ENCODE peak calls at places on chromosome 7, in four cellular contexts. W, A, S and P are unnamed samples.

GRCh38 chr7:94364816-94365215 is 29.9 kb upstream of the COL1A2 start:
- DNase-seq in W (no peak), A (no peak), S (no peak), P (no peak)

GRCh38 chr7:70654146-70654545 is 477.8 kb upstream of the GALNT17 start:
- DNase-seq in A (no peak), S (no peak), W (no peak), P (no peak)

GRCh38 chr7:25073451-25073850 is 51.6 kb downstream of the CYCS start:
- DNase-seq in W (no peak), A (peak), S (peak), P (peak)

GRCh38 chr7:7772385-7772784 is 54.0 kb upstream of the RPA3 start:
- DNase-seq in A (no peak), W (no peak), S (peak), P (peak)

GRCh38 chr7:24885305-24885704 is 94.7 kb downstream of the OSBPL3 start:
- DNase-seq in S (no peak), W (no peak), A (no peak), P (no peak)

GRCh38 chr7:42677751-42678231 is 234.1 kb downstream of the C7orf25 start:
- DNase-seq in W (no peak), A (peak), S (peak), P (no peak)

GRCh38 chr7:29377718-29378117 is 183.1 kb downstream of the CHN2 start:
- DNase-seq in W (no peak), A (no peak), S (no peak), P (no peak)

GRCh38 chr7:32858648-32859047 is 32.9 kb downstream of the KBTBD2 start:
- DNase-seq in S (no peak), W (no peak), A (no peak), P (no peak)

GRCh38 chr7:1121476-1121875 is 33.6 kb downstream of the GPER1 start:
- DNase-seq in A (no peak), W (no peak), S (no peak), P (no peak)

GRCh38 chr7:27661776-27662489 is 750 bp downstream of the HIBADH start:
- DNase-seq in W (no peak), A (peak), S (no peak), P (peak)

GRCh38 chr7:128166603-128167315 is 74.3 kb upstream of the LEP start:
- DNase-seq in S (peak), A (peak), W (peak), P (no peak)

GRCh38 chr7:149266451-149266850 is 4.5 kb downstream of the ZNF783 start:
- DNase-seq in S (no peak), A (no peak), W (no peak), P (no peak)

GRCh38 chr7:33108931-33109757 is at the start of gene RP9:
- DNase-seq in A (peak), W (peak), S (peak), P (peak)

GRCh38 chr7:12951397-12951801 is 264.0 kb downstream of the ARL4A start:
- DNase-seq in A (no peak), W (no peak), S (peak), P (no peak)

GRCh38 chr7:44748948-44749731 is 493 bp downstream of the ZMIZ2 start:
- DNase-seq in W (peak), A (peak), S (no peak), P (peak)

GRCh38 chr7:116501425-116502167 is 2.1 kb downstream of the CAV2 start:
- DNase-seq in W (no peak), A (peak), S (peak), P (no peak)

GRCh38 chr7:4124904-4125477 is 557.1 kb upstream of the FOXK1 start:
- DNase-seq in S (no peak), A (no peak), W (no peak), P (no peak)

GRCh38 chr7:128829391-128830166 is 627 bp upstream of the FLNC start:
- DNase-seq in S (peak), W (peak), A (peak), P (no peak)

GRCh38 chr7:113100091-113100723 is 13.6 kb upstream of the GPR85 start:
- DNase-seq in W (no peak), A (peak), S (peak), P (no peak)

GRCh38 chr7:38413784-38414183 is 140.3 kb upstream of the TARP start:
- DNase-seq in W (no peak), S (no peak), A (no peak), P (peak)

GRCh38 chr7:25359471-25360059 is 131.3 kb upstream of the NPVF start:
- DNase-seq in S (no peak), A (peak), W (peak), P (no peak)

GRCh38 chr7:69365588-69366241 is 232.6 kb upstream of the AUTS2 start:
- DNase-seq in S (peak), W (no peak), A (peak), P (no peak)

GRCh38 chr7:1651031-1651446 is 19.0 kb upstream of the ELFN1 start:
- DNase-seq in A (no peak), W (no peak), S (no peak), P (no peak)

GRCh38 chr7:106010331-106010730 is 47.3 kb downstream of the CDHR3 start:
- DNase-seq in W (no peak), S (no peak), A (no peak), P (peak)

GRCh38 chr7:4159761-4160554 is 522.1 kb upstream of the FOXK1 start:
- DNase-seq in S (peak), A (no peak), W (no peak), P (no peak)

GRCh38 chr7:37669818-37670217 is 13.7 kb upstream of the GPR141 start:
- DNase-seq in A (no peak), W (no peak), S (no peak), P (no peak)

GRCh38 chr7:108459922-108460551 is 3.8 kb upstream of the NRCAM start:
- DNase-seq in A (peak), W (peak), S (peak), P (peak)

DNA sequence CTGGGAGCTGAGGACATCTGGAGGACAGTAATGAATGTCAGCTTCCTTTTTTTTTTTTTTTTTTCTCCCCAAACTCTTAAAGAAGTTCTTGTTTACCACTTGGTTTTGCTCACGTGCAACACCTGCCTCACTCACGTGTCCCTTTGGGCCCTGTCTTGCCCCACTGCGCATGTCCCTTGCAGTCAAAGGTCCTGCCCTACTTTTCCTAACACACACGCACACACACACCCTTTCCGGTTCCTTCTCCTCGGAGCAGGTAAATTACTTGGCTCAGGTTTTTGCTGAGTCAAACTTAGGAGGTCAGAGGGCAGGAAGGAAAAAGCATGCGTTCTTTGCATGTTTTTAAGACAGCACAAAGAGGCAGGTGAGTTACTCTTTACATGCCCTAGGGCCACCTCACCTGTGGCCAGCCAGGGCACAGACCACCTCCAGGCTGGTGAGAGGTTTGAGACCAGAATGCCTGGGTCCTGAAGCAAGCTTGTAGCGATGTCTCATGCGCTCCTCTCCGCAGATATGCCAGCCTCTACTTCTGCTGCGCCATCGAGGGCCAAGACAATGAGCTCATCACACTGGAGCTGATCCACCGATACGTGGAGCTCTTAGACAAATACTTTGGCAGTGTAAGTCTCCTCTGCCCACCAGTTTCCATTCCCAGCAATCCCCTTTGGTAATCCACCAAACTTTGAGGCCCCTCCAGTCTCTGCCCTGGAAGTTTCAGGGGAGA is 2.8 kb downstream of the AP1S1 start:
- DNase-seq in S (no peak), A (no peak), W (no peak), P (no peak)
- H3K4me3 ChIP-seq in S (no peak), A (no peak), W (no peak), P (no peak)

GRCh38 chr7:101973130-101973529 is 155.7 kb downstream of the CUX1 start:
- DNase-seq in W (no peak), A (no peak), S (no peak), P (no peak)

GRCh38 chr7:101972627-101973026 is 155.2 kb downstream of the CUX1 start:
- DNase-seq in A (no peak), W (no peak), S (no peak), P (no peak)

GRCh38 chr7:101975046-101975445 is 157.6 kb downstream of the CUX1 start:
- DNase-seq in A (no peak), S (no peak), W (no peak), P (no peak)

GRCh38 chr7:101977249-101977648 is 159.8 kb downstream of the CUX1 start:
- DNase-seq in S (no peak), W (no peak), A (no peak), P (no peak)

DNA sequence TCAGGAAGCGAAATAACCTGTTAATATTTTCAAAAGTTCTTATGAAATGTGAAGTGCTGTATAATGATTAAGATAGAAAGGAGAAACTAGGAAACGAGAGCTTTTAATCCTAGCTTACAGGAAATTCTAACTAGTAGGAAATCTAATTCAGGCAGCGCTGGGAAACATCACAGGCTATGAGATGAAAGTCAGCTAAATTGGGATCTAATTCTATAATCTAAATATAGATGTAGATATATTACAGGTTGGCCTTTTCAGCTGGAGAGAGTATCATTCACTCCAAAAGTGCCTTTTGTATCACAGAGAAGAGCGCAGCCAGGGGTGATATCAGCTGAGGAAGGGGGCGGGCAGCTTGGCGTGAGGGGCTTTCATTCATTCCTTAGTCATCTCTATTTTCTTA is 156.9 kb downstream of the CUX1 start:
- DNase-seq in A (no peak), S (no peak), W (no peak), P (no peak)
- H2AFZ ChIP-seq in A (no peak), S (no peak), W (no peak), P (no peak)

GRCh38 chr7:101137651-101138148 is 10.8 kb downstream of the SERPINE1 start:
- DNase-seq in A (no peak), S (no peak), W (no peak), P (no peak)

GRCh38 chr7:101129603-101130117 is 2.8 kb downstream of the SERPINE1 start:
- DNase-seq in S (no peak), W (no peak), A (no peak), P (no peak)

GRCh38 chr7:101133621-101134398 is 6.9 kb downstream of the SERPINE1 start:
- DNase-seq in S (peak), W (no peak), A (no peak), P (no peak)

GRCh38 chr7:101138149-101138870 is 11.4 kb downstream of the SERPINE1 start:
- DNase-seq in S (peak), W (peak), A (peak), P (peak)

DNA sequence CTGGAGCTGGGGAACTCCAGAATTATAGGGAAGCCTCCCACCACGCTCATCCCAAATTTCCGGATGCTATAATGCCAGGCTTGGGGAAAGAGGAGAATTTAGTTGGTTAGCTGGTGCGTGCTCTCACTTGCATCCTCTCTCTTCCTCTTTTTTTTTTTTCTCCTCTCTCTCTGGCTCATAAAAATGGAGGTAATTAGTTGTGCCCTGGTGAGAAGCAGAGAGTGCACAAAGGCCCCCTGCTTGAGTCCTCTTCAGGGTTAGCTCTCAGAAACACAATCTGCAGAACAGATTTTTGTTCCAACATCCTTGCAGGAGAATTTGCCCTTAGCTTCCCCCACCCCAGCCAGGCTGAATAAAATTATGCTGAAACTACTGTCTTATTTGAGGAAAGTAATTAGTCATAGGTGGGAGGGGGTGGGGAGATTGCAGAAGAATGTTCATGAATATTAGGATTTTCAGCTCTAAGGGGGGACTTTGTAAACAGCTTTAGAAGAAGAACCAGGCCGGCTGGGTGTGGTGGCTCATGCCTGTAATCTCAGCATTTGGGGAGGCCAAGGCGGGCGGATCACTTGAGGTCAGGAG is 7.6 kb downstream of the SERPINE1 start:
- DNase-seq in W (peak), A (no peak), S (peak), P (no peak)
- H3K4me2 ChIP-seq in W (peak), A (no peak), S (no peak), P (no peak)

DNA sequence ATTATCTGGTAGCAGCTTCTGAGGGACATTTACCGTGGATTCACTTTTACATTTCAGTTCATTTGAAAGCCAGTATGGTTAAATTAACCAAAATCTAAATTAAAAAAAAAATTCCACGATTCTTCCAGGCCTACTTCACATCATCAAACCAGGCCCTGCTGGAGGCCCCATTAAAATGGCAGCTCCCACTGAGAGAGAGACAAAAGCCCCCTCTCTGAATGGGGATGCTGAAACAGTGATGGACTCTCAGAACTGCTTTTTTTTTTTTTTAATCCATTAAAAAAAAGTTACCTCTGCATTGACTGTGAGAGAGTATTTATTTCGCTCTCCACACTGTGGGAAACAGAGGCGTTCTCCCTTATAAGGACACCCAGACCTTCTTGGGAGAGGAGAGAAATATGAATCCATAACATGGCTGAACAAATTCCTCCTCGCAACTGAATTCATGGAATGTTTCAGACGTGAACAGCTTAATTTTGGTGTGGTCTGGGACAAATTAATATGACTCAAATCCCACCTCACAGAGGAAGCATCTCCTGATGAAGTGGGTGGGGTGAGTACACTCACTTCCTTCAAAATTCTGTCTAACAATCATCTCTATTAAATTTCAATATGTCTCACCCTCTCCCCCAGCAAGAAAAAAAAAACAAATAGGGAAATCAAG is 73.5 kb downstream of the SAMD9 start:
- DNase-seq in A (no peak), S (peak), W (peak), P (no peak)
- H3K4me3 ChIP-seq in A (no peak), S (no peak), W (peak), P (no peak)

GRCh38 chr7:110595694-110596093 is 495.2 kb upstream of the LRRN3 start:
- DNase-seq in S (no peak), W (peak), A (no peak), P (no peak)

GRCh38 chr7:110590415-110590814 is 500.5 kb upstream of the LRRN3 start:
- DNase-seq in A (no peak), S (no peak), W (peak), P (no peak)

GRCh38 chr7:110587294-110587693 is 503.6 kb upstream of the LRRN3 start:
- DNase-seq in W (no peak), A (no peak), S (no peak), P (no peak)

GRCh38 chr7:110591341-110591740 is 499.6 kb upstream of the LRRN3 start:
- DNase-seq in W (no peak), S (peak), A (no peak), P (no peak)

GRCh38 chr7:110592557-110592956 is 498.4 kb upstream of the LRRN3 start:
- DNase-seq in A (no peak), W (no peak), S (no peak), P (no peak)
- H2AFZ ChIP-seq in A (no peak), W (no peak), S (no peak), P (no peak)

DNA sequence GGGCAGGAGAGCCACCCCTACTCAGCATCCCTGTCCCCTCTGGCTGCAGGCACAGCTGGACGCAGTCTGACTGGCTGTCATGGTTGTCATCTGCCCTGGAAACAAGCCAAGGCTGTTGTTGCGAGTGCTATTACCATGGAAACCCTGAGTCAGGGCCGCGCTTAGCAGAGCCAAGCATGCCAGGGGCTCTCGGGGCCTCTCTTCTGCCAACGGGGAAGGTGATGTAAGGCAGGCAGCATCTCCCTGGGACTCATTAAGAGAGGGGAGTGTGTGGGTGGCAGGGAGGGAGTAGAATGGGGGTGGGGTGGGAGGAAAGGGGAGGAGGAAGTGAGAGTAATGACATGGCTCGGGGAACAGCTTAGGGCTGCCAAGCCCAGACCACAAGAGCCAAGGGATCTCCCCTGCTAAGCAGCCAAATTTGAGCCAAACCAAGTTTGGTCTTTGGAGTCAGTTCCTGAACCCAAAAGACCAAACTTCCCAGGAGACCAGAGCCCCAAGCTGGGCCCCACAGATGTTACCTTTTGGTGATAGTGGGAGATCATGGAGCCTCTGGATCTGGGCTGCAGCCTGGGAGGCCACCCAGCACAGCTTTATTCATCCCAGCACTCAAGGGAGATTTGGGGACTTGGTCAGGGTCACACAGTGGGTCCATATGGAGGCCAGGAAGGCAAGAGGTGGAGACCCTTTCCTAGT is 67.6 kb downstream of the TMEM130 start:
- DNase-seq in A (peak), W (peak), S (peak), P (peak)
- H3K4me2 ChIP-seq in A (no peak), W (no peak), S (no peak), P (peak)